ENCODE peak calls at places on chromosome 1, in nine cellular contexts. One of them, this sample, is unnamed. For H3K4me1, the result is how much of the 10 kb centered on the place peaks cover.

GRCh38 chr1:11535316-11535715 is 56.4 kb downstream of the DISP3 start:
- DNase-seq in transverse colon: no peak
- DNase-seq in left ventricle myocardium inferior: no peak
- DNase-seq in breast epithelium: no peak
- DNase-seq in IMR-90: no peak
- DNase-seq in CD4-positive, alpha-beta memory T cell: no peak
- DNase-seq in psoas muscle: no peak
- DNase-seq in right lobe of liver: peak
- DNase-seq in H1: no peak
- DNase-seq in this sample: no peak

GRCh38 chr1:41776896-41777431 is 141.8 kb downstream of the HIVEP3 start:
- DNase-seq in CD4-positive, alpha-beta memory T cell: no peak
- DNase-seq in breast epithelium: peak
- DNase-seq in psoas muscle: no peak
- DNase-seq in left ventricle myocardium inferior: no peak
- DNase-seq in transverse colon: no peak
- DNase-seq in right lobe of liver: peak
- DNase-seq in H1: no peak
- DNase-seq in IMR-90: no peak
- DNase-seq in this sample: no peak

GRCh38 chr1:223244366-223245103 is 101.5 kb upstream of the TLR5 start:
- DNase-seq in CD4-positive, alpha-beta memory T cell: no peak
- DNase-seq in transverse colon: no peak
- DNase-seq in H1: no peak
- DNase-seq in right lobe of liver: no peak
- DNase-seq in breast epithelium: no peak
- DNase-seq in left ventricle myocardium inferior: no peak
- DNase-seq in IMR-90: peak
- DNase-seq in psoas muscle: no peak
- DNase-seq in this sample: peak

GRCh38 chr1:38046884-38047602 is 450 bp upstream of the POU3F1 start:
- DNase-seq in IMR-90: peak
- DNase-seq in H1: no peak
- DNase-seq in psoas muscle: peak
- DNase-seq in breast epithelium: peak
- DNase-seq in transverse colon: peak
- DNase-seq in left ventricle myocardium inferior: peak
- DNase-seq in right lobe of liver: peak
- DNase-seq in CD4-positive, alpha-beta memory T cell: peak
- DNase-seq in this sample: peak

GRCh38 chr1:246724725-246725095 is 501 bp downstream of the SCCPDH start:
- DNase-seq in transverse colon: no peak
- DNase-seq in left ventricle myocardium inferior: no peak
- DNase-seq in CD4-positive, alpha-beta memory T cell: no peak
- DNase-seq in IMR-90: peak
- DNase-seq in breast epithelium: no peak
- DNase-seq in psoas muscle: no peak
- DNase-seq in H1: no peak
- DNase-seq in right lobe of liver: no peak
- DNase-seq in this sample: no peak

GRCh38 chr1:23930861-23931471 is 17.8 kb upstream of the CNR2 start:
- DNase-seq in CD4-positive, alpha-beta memory T cell: no peak
- DNase-seq in psoas muscle: no peak
- DNase-seq in H1: no peak
- DNase-seq in left ventricle myocardium inferior: no peak
- DNase-seq in breast epithelium: no peak
- DNase-seq in IMR-90: peak
- DNase-seq in right lobe of liver: no peak
- DNase-seq in transverse colon: no peak
- DNase-seq in this sample: peak

GRCh38 chr1:25669781-25670567 is 53.4 kb downstream of the MAN1C1 start:
- DNase-seq in transverse colon: no peak
- DNase-seq in H1: no peak
- DNase-seq in left ventricle myocardium inferior: no peak
- DNase-seq in psoas muscle: no peak
- DNase-seq in breast epithelium: no peak
- DNase-seq in CD4-positive, alpha-beta memory T cell: no peak
- DNase-seq in IMR-90: no peak
- DNase-seq in right lobe of liver: no peak
- DNase-seq in this sample: no peak

GRCh38 chr1:24555591-24556413 is at the start of gene NCMAP:
- DNase-seq in CD4-positive, alpha-beta memory T cell: peak
- DNase-seq in psoas muscle: no peak
- DNase-seq in IMR-90: no peak
- DNase-seq in left ventricle myocardium inferior: peak
- DNase-seq in right lobe of liver: peak
- DNase-seq in H1: no peak
- DNase-seq in breast epithelium: no peak
- DNase-seq in transverse colon: peak
- DNase-seq in this sample: no peak

GRCh38 chr1:10528066-10529014 is 53.6 kb downstream of the PEX14 start:
- DNase-seq in H1: no peak
- DNase-seq in right lobe of liver: no peak
- DNase-seq in CD4-positive, alpha-beta memory T cell: no peak
- DNase-seq in breast epithelium: no peak
- DNase-seq in left ventricle myocardium inferior: peak
- DNase-seq in transverse colon: peak
- DNase-seq in IMR-90: peak
- DNase-seq in psoas muscle: peak
- DNase-seq in this sample: peak

GRCh38 chr1:236819856-236820255 is 24.8 kb downstream of the MTR start:
- DNase-seq in breast epithelium: no peak
- DNase-seq in right lobe of liver: no peak
- DNase-seq in left ventricle myocardium inferior: no peak
- DNase-seq in CD4-positive, alpha-beta memory T cell: no peak
- DNase-seq in IMR-90: no peak
- DNase-seq in psoas muscle: no peak
- DNase-seq in transverse colon: no peak
- DNase-seq in H1: no peak
- DNase-seq in this sample: no peak

GRCh38 chr1:154435801-154436200 is 30.7 kb downstream of the IL6R start:
- DNase-seq in right lobe of liver: no peak
- DNase-seq in IMR-90: no peak
- DNase-seq in left ventricle myocardium inferior: no peak
- DNase-seq in H1: no peak
- DNase-seq in psoas muscle: no peak
- DNase-seq in CD4-positive, alpha-beta memory T cell: no peak
- DNase-seq in breast epithelium: no peak
- DNase-seq in transverse colon: no peak
- DNase-seq in this sample: no peak
- H3K4me1 ChIP-seq in right lobe of liver: under half
- H3K4me1 ChIP-seq in IMR-90: under half
- H3K4me1 ChIP-seq in left ventricle myocardium inferior: half or more
- H3K4me1 ChIP-seq in H1: under half
- H3K4me1 ChIP-seq in psoas muscle: under half
- H3K4me1 ChIP-seq in CD4-positive, alpha-beta memory T cell: half or more
- H3K4me1 ChIP-seq in breast epithelium: under half
- H3K4me1 ChIP-seq in transverse colon: half or more
- H3K4me1 ChIP-seq in this sample: half or more

GRCh38 chr1:220298470-220298869 is 26.2 kb upstream of the RAB3GAP2 start:
- DNase-seq in CD4-positive, alpha-beta memory T cell: no peak
- DNase-seq in IMR-90: no peak
- DNase-seq in left ventricle myocardium inferior: no peak
- DNase-seq in right lobe of liver: no peak
- DNase-seq in breast epithelium: no peak
- DNase-seq in psoas muscle: no peak
- DNase-seq in transverse colon: no peak
- DNase-seq in H1: no peak
- DNase-seq in this sample: no peak

GRCh38 chr1:220296941-220297460 is 24.7 kb upstream of the RAB3GAP2 start:
- DNase-seq in breast epithelium: no peak
- DNase-seq in transverse colon: no peak
- DNase-seq in H1: no peak
- DNase-seq in left ventricle myocardium inferior: no peak
- DNase-seq in psoas muscle: no peak
- DNase-seq in right lobe of liver: no peak
- DNase-seq in IMR-90: peak
- DNase-seq in CD4-positive, alpha-beta memory T cell: no peak
- DNase-seq in this sample: no peak

GRCh38 chr1:220299337-220299736 is 27.1 kb upstream of the RAB3GAP2 start:
- DNase-seq in left ventricle myocardium inferior: no peak
- DNase-seq in CD4-positive, alpha-beta memory T cell: no peak
- DNase-seq in right lobe of liver: no peak
- DNase-seq in H1: no peak
- DNase-seq in psoas muscle: no peak
- DNase-seq in breast epithelium: no peak
- DNase-seq in transverse colon: no peak
- DNase-seq in IMR-90: no peak
- DNase-seq in this sample: no peak

GRCh38 chr1:220301630-220302029 is 29.4 kb upstream of the RAB3GAP2 start:
- DNase-seq in psoas muscle: no peak
- DNase-seq in breast epithelium: no peak
- DNase-seq in transverse colon: no peak
- DNase-seq in H1: no peak
- DNase-seq in right lobe of liver: no peak
- DNase-seq in left ventricle myocardium inferior: no peak
- DNase-seq in CD4-positive, alpha-beta memory T cell: no peak
- DNase-seq in IMR-90: no peak
- DNase-seq in this sample: no peak

DNA sequence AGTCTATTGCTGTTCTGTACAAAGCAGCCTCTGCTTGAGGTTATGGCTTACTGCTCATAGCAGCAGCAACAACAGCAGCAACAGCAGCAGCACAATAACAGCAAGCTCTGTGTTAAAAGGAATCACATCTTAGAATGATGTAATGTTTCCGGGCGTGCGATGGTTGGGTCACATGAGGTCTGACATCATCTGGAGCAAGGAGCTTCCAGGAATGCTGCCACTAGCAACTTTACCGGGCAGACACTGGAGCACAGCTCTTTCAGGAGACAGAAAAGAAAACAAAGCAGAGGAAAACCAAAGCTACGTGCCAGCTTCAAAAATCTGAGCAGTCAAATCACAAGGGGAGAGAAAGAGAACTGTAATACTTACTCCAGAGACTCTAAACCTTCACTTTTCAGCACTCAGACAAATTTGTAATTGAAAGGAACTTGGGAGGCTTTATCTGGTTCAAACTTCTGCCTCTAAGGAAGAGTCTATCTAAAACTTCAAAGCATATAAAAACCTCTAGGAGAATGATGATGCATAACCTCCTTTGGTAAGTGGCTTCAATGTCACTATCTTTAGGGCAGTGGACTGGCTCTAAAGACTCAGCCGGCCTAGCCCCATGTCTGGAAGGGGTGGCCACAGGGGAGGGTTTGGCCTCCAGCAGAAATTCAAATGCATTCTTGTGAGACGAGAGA is 28.3 kb upstream of the RAB3GAP2 start:
- DNase-seq in CD4-positive, alpha-beta memory T cell: no peak
- DNase-seq in left ventricle myocardium inferior: peak
- DNase-seq in IMR-90: peak
- DNase-seq in right lobe of liver: no peak
- DNase-seq in psoas muscle: peak
- DNase-seq in H1: no peak
- DNase-seq in breast epithelium: peak
- DNase-seq in transverse colon: peak
- DNase-seq in this sample: peak
- H3K27ac ChIP-seq in CD4-positive, alpha-beta memory T cell: no peak
- H3K27ac ChIP-seq in left ventricle myocardium inferior: peak
- H3K27ac ChIP-seq in IMR-90: peak
- H3K27ac ChIP-seq in right lobe of liver: peak
- H3K27ac ChIP-seq in psoas muscle: peak
- H3K27ac ChIP-seq in H1: no peak
- H3K27ac ChIP-seq in breast epithelium: peak
- H3K27ac ChIP-seq in transverse colon: peak
- H3K27ac ChIP-seq in this sample: peak

DNA sequence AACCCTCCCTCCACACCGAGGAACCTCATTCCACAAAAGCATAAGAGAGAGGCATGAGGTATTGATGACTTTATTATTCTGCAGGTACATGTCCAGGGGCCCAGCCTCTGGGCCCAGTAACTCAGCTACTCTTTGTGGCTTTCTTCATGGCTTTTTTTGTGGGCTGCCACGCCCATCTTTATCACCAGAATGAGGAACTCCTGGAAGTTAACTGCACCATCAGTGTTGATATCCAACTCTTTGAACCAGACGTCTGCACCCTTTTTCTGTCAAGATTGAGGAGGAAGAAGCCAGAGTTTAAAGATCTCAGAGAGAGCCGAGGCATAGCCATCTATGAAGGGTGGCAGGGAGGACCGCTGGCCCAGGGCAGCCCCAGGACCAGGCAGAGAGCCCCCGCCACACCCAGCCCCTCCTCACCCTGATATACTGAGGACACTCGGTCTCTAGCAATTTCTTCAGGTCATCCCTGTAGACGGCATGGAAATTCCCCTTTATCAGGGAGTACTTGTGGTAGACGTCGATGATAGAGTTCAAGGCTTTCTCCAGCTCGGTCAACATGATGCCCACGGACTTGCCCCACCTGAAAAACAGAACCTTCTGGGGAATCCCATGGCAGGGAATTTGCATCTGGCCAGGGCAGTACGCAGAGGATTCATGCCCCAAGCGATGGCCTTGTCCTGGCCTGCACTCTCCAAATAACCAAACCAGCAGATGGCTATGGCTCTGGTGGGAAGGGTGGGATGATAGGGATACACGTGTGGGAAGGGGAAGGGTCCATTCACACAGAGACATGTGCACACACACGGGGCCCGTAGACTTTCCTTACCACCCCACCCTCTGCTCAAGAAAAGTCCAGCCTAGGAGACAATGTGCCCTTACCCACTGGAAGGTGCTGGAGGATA is 644 bp downstream of the S100A8 start:
- DNase-seq in breast epithelium: no peak
- DNase-seq in CD4-positive, alpha-beta memory T cell: no peak
- DNase-seq in left ventricle myocardium inferior: no peak
- DNase-seq in IMR-90: no peak
- DNase-seq in transverse colon: no peak
- DNase-seq in H1: no peak
- DNase-seq in right lobe of liver: no peak
- DNase-seq in psoas muscle: no peak
- DNase-seq in this sample: no peak
- H3K4me3 ChIP-seq in breast epithelium: no peak
- H3K4me3 ChIP-seq in CD4-positive, alpha-beta memory T cell: no peak
- H3K4me3 ChIP-seq in left ventricle myocardium inferior: no peak
- H3K4me3 ChIP-seq in IMR-90: no peak
- H3K4me3 ChIP-seq in transverse colon: no peak
- H3K4me3 ChIP-seq in H1: no peak
- H3K4me3 ChIP-seq in right lobe of liver: no peak
- H3K4me3 ChIP-seq in psoas muscle: no peak
- H3K4me3 ChIP-seq in this sample: no peak

DNA sequence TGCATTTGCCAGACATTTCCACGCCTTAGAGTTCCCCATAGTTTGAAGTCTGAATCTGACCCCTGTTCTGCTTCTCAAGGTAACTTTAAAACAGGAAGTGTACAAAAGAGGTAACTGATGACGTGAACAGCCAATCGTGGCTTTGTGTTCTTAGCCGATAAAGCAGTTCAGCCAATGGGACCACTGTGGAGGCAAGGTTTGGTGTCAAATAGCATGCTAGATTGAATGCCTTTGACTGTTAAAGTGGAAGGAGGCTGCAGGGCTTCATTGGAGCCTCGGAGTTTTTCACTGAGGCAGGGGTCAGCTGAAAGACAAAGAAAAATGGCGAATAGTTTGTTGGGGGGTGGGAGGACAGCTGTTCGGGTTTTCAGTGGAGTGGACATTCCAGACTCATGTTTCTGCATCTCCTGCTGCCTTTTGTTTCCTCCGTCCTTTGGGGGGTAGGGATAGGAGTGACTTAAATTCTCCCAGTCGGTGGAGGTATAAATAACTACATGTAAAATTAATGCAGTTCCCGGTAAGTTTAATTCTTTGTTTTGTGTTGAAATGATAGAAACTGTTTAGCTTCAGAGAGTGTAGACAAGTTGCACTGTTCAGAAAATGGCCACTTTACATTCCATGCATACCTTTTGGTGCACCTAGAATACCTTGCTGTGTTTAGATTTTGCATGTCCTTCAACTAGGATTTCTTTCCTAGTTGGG is 17.7 kb downstream of the NFYC start:
- DNase-seq in H1: peak
- DNase-seq in breast epithelium: peak
- DNase-seq in right lobe of liver: peak
- DNase-seq in left ventricle myocardium inferior: peak
- DNase-seq in IMR-90: peak
- DNase-seq in CD4-positive, alpha-beta memory T cell: peak
- DNase-seq in psoas muscle: peak
- DNase-seq in transverse colon: peak
- DNase-seq in this sample: peak
- H3K4me1 ChIP-seq in H1: under half
- H3K4me1 ChIP-seq in breast epithelium: under half
- H3K4me1 ChIP-seq in right lobe of liver: under half
- H3K4me1 ChIP-seq in left ventricle myocardium inferior: half or more
- H3K4me1 ChIP-seq in IMR-90: under half
- H3K4me1 ChIP-seq in CD4-positive, alpha-beta memory T cell: half or more
- H3K4me1 ChIP-seq in psoas muscle: half or more
- H3K4me1 ChIP-seq in transverse colon: under half
- H3K4me1 ChIP-seq in this sample: under half